ENCODE peak calls at places on chromosomes 7 and 10, in five cellular contexts. One of them, this sample, is unnamed.

GRCh38 chr10:28973309-28973972 is 296.1 kb downstream of the BAMBI start:
- DNase-seq in endothelial cell: no peak
- DNase-seq in brain microvascular endothelial cell: no peak
- DNase-seq in endothelial cell of umbilical vein: no peak
- DNase-seq in heart right ventricle: no peak
- DNase-seq in this sample: no peak

GRCh38 chr10:133182791-133183645 is 23.0 kb downstream of the KNDC1 start:
- DNase-seq in endothelial cell: no peak
- DNase-seq in brain microvascular endothelial cell: no peak
- DNase-seq in endothelial cell of umbilical vein: no peak
- DNase-seq in heart right ventricle: no peak
- DNase-seq in this sample: no peak

GRCh38 chr10:63586048-63586447 is 64.8 kb downstream of the REEP3 start:
- DNase-seq in endothelial cell: no peak
- DNase-seq in brain microvascular endothelial cell: no peak
- DNase-seq in endothelial cell of umbilical vein: no peak
- DNase-seq in heart right ventricle: no peak
- DNase-seq in this sample: no peak

GRCh38 chr7:134854816-134855215 is 75.4 kb downstream of the CALD1 start:
- DNase-seq in endothelial cell: no peak
- DNase-seq in brain microvascular endothelial cell: no peak
- DNase-seq in endothelial cell of umbilical vein: peak
- DNase-seq in heart right ventricle: no peak
- DNase-seq in this sample: no peak

GRCh38 chr10:114166053-114166452 is 8.0 kb downstream of the CCDC186 start:
- DNase-seq in endothelial cell: no peak
- DNase-seq in brain microvascular endothelial cell: no peak
- DNase-seq in endothelial cell of umbilical vein: no peak
- DNase-seq in heart right ventricle: no peak
- DNase-seq in this sample: no peak

GRCh38 chr10:122258136-122259074 is 12.7 kb upstream of the BTBD16 start:
- DNase-seq in endothelial cell: no peak
- DNase-seq in brain microvascular endothelial cell: no peak
- DNase-seq in endothelial cell of umbilical vein: no peak
- DNase-seq in heart right ventricle: no peak
- DNase-seq in this sample: no peak

GRCh38 chr10:27857616-27858015 is 112.0 kb upstream of the MKX start:
- DNase-seq in endothelial cell: no peak
- DNase-seq in brain microvascular endothelial cell: no peak
- DNase-seq in endothelial cell of umbilical vein: no peak
- DNase-seq in heart right ventricle: no peak
- DNase-seq in this sample: no peak

GRCh38 chr10:89706011-89706410 is 4.6 kb downstream of the KIF20B start:
- DNase-seq in endothelial cell: no peak
- DNase-seq in brain microvascular endothelial cell: no peak
- DNase-seq in endothelial cell of umbilical vein: peak
- DNase-seq in heart right ventricle: no peak
- DNase-seq in this sample: no peak

GRCh38 chr7:116582806-116583444 is 58.1 kb downstream of the CAV1 start:
- DNase-seq in endothelial cell: no peak
- DNase-seq in brain microvascular endothelial cell: peak
- DNase-seq in endothelial cell of umbilical vein: peak
- DNase-seq in heart right ventricle: peak
- DNase-seq in this sample: no peak

GRCh38 chr7:152462995-152463713 is 27.4 kb upstream of the KMT2C start:
- DNase-seq in endothelial cell: no peak
- DNase-seq in brain microvascular endothelial cell: peak
- DNase-seq in endothelial cell of umbilical vein: no peak
- DNase-seq in heart right ventricle: peak
- DNase-seq in this sample: peak

GRCh38 chr10:47092822-47093221 is 181.6 kb downstream of the PTPN20 start:
- DNase-seq in endothelial cell: no peak
- DNase-seq in brain microvascular endothelial cell: no peak
- DNase-seq in endothelial cell of umbilical vein: no peak
- DNase-seq in heart right ventricle: no peak
- DNase-seq in this sample: no peak

GRCh38 chr7:45136106-45137060 is 21.2 kb upstream of the RAMP3 start:
- DNase-seq in endothelial cell: peak
- DNase-seq in brain microvascular endothelial cell: peak
- DNase-seq in endothelial cell of umbilical vein: peak
- DNase-seq in heart right ventricle: peak
- DNase-seq in this sample: peak

GRCh38 chr10:30709229-30709628 is 79.7 kb upstream of the LYZL2 start:
- DNase-seq in endothelial cell: no peak
- DNase-seq in brain microvascular endothelial cell: no peak
- DNase-seq in endothelial cell of umbilical vein: no peak
- DNase-seq in heart right ventricle: no peak
- DNase-seq in this sample: no peak

GRCh38 chr10:125209591-125210373 is 49.4 kb upstream of the CTBP2 start:
- DNase-seq in endothelial cell: peak
- DNase-seq in brain microvascular endothelial cell: peak
- DNase-seq in endothelial cell of umbilical vein: peak
- DNase-seq in heart right ventricle: no peak
- DNase-seq in this sample: no peak

GRCh38 chr10:110336111-110336721 is 31.5 kb upstream of the SMNDC1 start:
- DNase-seq in endothelial cell: no peak
- DNase-seq in brain microvascular endothelial cell: peak
- DNase-seq in endothelial cell of umbilical vein: peak
- DNase-seq in heart right ventricle: no peak
- DNase-seq in this sample: no peak
- TF ChIP-seq CTCF in endothelial cell: no peak
- TF ChIP-seq CTCF in brain microvascular endothelial cell: peak
- TF ChIP-seq CTCF in endothelial cell of umbilical vein: no peak
- TF ChIP-seq CTCF in heart right ventricle: no peak
- TF ChIP-seq CTCF in this sample: no peak

GRCh38 chr10:77912576-77912975 is 14.0 kb downstream of the DLG5 start:
- DNase-seq in endothelial cell: no peak
- DNase-seq in brain microvascular endothelial cell: no peak
- DNase-seq in endothelial cell of umbilical vein: no peak
- DNase-seq in heart right ventricle: no peak
- DNase-seq in this sample: no peak

GRCh38 chr10:77909755-77910375 is 16.7 kb downstream of the DLG5 start:
- DNase-seq in endothelial cell: no peak
- DNase-seq in brain microvascular endothelial cell: peak
- DNase-seq in endothelial cell of umbilical vein: peak
- DNase-seq in heart right ventricle: no peak
- DNase-seq in this sample: no peak

GRCh38 chr10:77913090-77913489 is 13.5 kb downstream of the DLG5 start:
- DNase-seq in endothelial cell: no peak
- DNase-seq in brain microvascular endothelial cell: no peak
- DNase-seq in endothelial cell of umbilical vein: no peak
- DNase-seq in heart right ventricle: no peak
- DNase-seq in this sample: no peak

GRCh38 chr10:77910524-77911145 is 15.9 kb downstream of the DLG5 start:
- DNase-seq in endothelial cell: no peak
- DNase-seq in brain microvascular endothelial cell: no peak
- DNase-seq in endothelial cell of umbilical vein: no peak
- DNase-seq in heart right ventricle: no peak
- DNase-seq in this sample: no peak

DNA sequence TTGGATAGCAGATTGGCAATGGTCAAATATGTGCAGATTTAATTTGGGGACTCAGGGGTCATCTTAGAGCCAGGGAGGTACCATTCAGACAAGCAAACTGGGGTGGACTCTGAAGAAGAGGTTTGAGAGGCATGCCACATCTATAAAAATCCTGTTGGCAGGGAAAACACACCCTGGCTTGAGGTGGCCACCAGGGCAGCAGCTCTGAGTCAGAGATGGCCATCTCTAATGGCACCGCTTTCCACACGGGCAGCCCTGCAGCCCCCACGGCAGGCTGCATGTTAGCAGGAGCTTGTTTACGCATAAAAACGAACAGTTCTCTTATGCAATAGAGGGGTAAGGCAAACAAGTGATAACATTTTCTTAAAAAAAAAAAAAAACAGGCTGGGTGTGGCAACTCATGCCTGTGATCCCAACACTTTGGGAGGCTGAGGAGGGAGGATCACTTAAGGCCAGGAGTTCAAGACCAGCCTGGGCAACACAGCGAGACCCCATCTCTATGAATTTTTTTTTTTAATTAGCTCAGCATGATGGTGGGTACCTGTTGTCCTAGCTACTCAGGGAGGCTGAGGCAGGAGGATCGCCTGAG is 14.9 kb downstream of the DLG5 start:
- DNase-seq in endothelial cell: no peak
- DNase-seq in brain microvascular endothelial cell: no peak
- DNase-seq in endothelial cell of umbilical vein: no peak
- DNase-seq in heart right ventricle: no peak
- DNase-seq in this sample: no peak
- TF ChIP-seq CTCF in endothelial cell: no peak
- TF ChIP-seq CTCF in brain microvascular endothelial cell: peak
- TF ChIP-seq CTCF in endothelial cell of umbilical vein: no peak
- TF ChIP-seq CTCF in heart right ventricle: no peak
- TF ChIP-seq CTCF in this sample: no peak

GRCh38 chr7:42940985-42941847 is 9.0 kb downstream of the MRPL32 start:
- DNase-seq in endothelial cell: peak
- DNase-seq in brain microvascular endothelial cell: peak
- DNase-seq in endothelial cell of umbilical vein: peak
- DNase-seq in heart right ventricle: peak
- DNase-seq in this sample: peak
- TF ChIP-seq CTCF in endothelial cell: peak
- TF ChIP-seq CTCF in brain microvascular endothelial cell: peak
- TF ChIP-seq CTCF in endothelial cell of umbilical vein: peak
- TF ChIP-seq CTCF in heart right ventricle: peak
- TF ChIP-seq CTCF in this sample: peak

DNA sequence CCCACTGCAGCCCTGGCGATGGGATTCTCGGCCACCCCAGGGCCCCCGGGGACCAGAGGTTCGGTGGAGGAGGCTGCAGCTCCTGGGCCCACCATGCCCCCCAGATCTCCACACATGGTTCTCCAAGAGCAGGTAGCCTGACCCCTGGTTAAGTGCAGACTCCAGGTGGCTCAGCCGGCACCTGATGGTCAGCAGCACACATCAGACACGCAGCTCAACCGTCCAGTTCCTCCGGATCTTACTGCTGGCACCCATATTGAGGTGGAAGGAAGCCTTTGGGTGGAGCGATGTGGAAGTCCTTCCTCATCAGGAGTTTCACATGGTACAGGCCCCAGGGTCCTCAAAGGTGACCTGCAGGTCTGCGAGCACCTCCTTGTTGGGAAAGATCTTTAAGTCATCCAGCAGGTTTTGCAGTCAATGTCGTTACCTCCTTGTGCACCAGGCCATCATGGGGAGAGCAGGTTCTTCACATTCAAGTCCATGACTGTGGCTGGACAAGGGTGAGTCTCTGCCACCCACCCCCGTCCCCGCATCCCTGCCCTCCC is 74.2 kb upstream of the EEPD1 start:
- DNase-seq in endothelial cell: no peak
- DNase-seq in brain microvascular endothelial cell: no peak
- DNase-seq in endothelial cell of umbilical vein: no peak
- DNase-seq in heart right ventricle: no peak
- DNase-seq in this sample: no peak
- TF ChIP-seq CTCF in endothelial cell: no peak
- TF ChIP-seq CTCF in brain microvascular endothelial cell: no peak
- TF ChIP-seq CTCF in endothelial cell of umbilical vein: no peak
- TF ChIP-seq CTCF in heart right ventricle: no peak
- TF ChIP-seq CTCF in this sample: no peak

GRCh38 chr10:123972481-123973401 is 81.1 kb upstream of the CPXM2 start:
- DNase-seq in endothelial cell: peak
- DNase-seq in brain microvascular endothelial cell: no peak
- DNase-seq in endothelial cell of umbilical vein: no peak
- DNase-seq in heart right ventricle: no peak
- DNase-seq in this sample: no peak
- TF ChIP-seq CTCF in endothelial cell: no peak
- TF ChIP-seq CTCF in brain microvascular endothelial cell: no peak
- TF ChIP-seq CTCF in endothelial cell of umbilical vein: no peak
- TF ChIP-seq CTCF in heart right ventricle: no peak
- TF ChIP-seq CTCF in this sample: no peak

DNA sequence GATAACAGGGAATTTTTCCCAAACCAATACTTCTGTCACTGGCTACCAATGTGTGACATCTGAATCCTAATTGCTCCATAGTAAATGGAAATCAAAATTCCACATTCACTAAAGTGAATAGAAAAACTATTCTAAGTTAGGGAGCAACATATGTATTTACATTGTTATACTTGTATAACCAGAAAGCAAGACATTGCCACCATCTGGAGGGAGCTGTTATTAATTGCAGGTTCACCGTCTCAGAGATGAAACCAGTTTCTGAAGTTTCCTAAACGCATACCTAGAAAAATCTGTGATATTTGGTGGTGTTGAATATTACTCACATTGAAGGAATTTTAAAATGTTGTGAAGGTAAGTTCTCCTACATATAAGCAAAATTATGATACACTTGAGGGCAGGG is 390.1 kb downstream of the NXPH1 start:
- DNase-seq in endothelial cell: no peak
- DNase-seq in brain microvascular endothelial cell: no peak
- DNase-seq in endothelial cell of umbilical vein: no peak
- DNase-seq in heart right ventricle: no peak
- DNase-seq in this sample: no peak
- TF ChIP-seq CTCF in endothelial cell: no peak
- TF ChIP-seq CTCF in brain microvascular endothelial cell: no peak
- TF ChIP-seq CTCF in endothelial cell of umbilical vein: no peak
- TF ChIP-seq CTCF in heart right ventricle: no peak
- TF ChIP-seq CTCF in this sample: no peak

GRCh38 chr7:131486346-131486745 is 70.1 kb downstream of the PODXL start:
- DNase-seq in endothelial cell: no peak
- DNase-seq in brain microvascular endothelial cell: no peak
- DNase-seq in endothelial cell of umbilical vein: peak
- DNase-seq in heart right ventricle: no peak
- DNase-seq in this sample: no peak

GRCh38 chr7:131480384-131481315 is 75.8 kb downstream of the PODXL start:
- DNase-seq in endothelial cell: no peak
- DNase-seq in brain microvascular endothelial cell: peak
- DNase-seq in endothelial cell of umbilical vein: peak
- DNase-seq in heart right ventricle: no peak
- DNase-seq in this sample: no peak

GRCh38 chr7:131482800-131483199 is 73.6 kb downstream of the PODXL start:
- DNase-seq in endothelial cell: no peak
- DNase-seq in brain microvascular endothelial cell: no peak
- DNase-seq in endothelial cell of umbilical vein: no peak
- DNase-seq in heart right ventricle: no peak
- DNase-seq in this sample: no peak

GRCh38 chr7:131487217-131487616 is 69.2 kb downstream of the PODXL start:
- DNase-seq in endothelial cell: no peak
- DNase-seq in brain microvascular endothelial cell: no peak
- DNase-seq in endothelial cell of umbilical vein: peak
- DNase-seq in heart right ventricle: no peak
- DNase-seq in this sample: no peak

DNA sequence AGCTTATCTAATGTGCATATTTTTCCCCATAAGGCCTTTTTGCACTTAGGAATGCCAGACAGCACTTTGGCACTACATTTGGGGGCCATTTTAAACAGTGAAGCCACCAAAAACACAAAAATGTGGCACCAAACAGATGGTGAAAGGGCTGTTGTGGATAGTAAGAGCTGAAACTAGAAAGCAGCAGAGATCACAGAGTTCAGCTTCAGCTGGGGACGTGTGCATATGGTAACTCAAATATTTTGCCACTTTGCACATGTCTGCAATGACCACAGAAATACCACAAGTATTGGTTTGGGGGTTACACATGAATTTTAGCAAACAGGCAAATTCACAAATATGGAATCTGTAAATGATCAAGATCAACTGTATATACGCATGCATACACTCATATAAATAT is 72.8 kb downstream of the PODXL start:
- DNase-seq in endothelial cell: no peak
- DNase-seq in brain microvascular endothelial cell: no peak
- DNase-seq in endothelial cell of umbilical vein: no peak
- DNase-seq in heart right ventricle: no peak
- DNase-seq in this sample: no peak
- TF ChIP-seq CTCF in endothelial cell: no peak
- TF ChIP-seq CTCF in brain microvascular endothelial cell: no peak
- TF ChIP-seq CTCF in endothelial cell of umbilical vein: no peak
- TF ChIP-seq CTCF in heart right ventricle: no peak
- TF ChIP-seq CTCF in this sample: no peak

This sample was measured in GM10248.